ENCODE peak calls at places on chromosomes 1 and 21, in four cellular contexts. One of them, this sample, is unnamed.
A peak's percentile ranks its signal among the peaks of the same experiment; 100 is the strongest.

GRCh38 chr1:235078927-235079381 is 49.7 kb downstream of the TOMM20 start:
- DNase-seq in cardiac muscle cell: no peak
- DNase-seq in testis: no peak
- DNase-seq in AG10803: peak; percentile 69
- DNase-seq in this sample: peak; percentile 57

GRCh38 chr1:240235521-240236288 is 144.0 kb downstream of the FMN2 start:
- DNase-seq in cardiac muscle cell: no peak
- DNase-seq in testis: no peak
- DNase-seq in AG10803: peak; percentile 78
- DNase-seq in this sample: peak; percentile 58

GRCh38 chr1:41918450-41919043 is at the start of gene HIVEP3:
- DNase-seq in testis: peak; percentile 42
- DNase-seq in cardiac muscle cell: peak; percentile 37
- DNase-seq in AG10803: peak; percentile 25
- DNase-seq in this sample: no peak

GRCh38 chr1:171127481-171127880 is 36.8 kb downstream of the FMO3 start:
- DNase-seq in AG10803: peak; percentile 88
- DNase-seq in testis: no peak
- DNase-seq in cardiac muscle cell: no peak
- DNase-seq in this sample: peak; percentile 63

GRCh38 chr1:53616511-53616910 is 122.5 kb downstream of the GLIS1 start:
- DNase-seq in cardiac muscle cell: no peak
- DNase-seq in testis: peak; percentile 4
- DNase-seq in AG10803: no peak
- DNase-seq in this sample: no peak

GRCh38 chr1:187624812-187625542 is 796.2 kb downstream of the PLA2G4A start:
- DNase-seq in AG10803: no peak
- DNase-seq in testis: no peak
- DNase-seq in cardiac muscle cell: no peak
- DNase-seq in this sample: peak; percentile 28

GRCh38 chr1:156504062-156504813 is 3.7 kb upstream of the MEF2D start:
- DNase-seq in testis: no peak
- DNase-seq in cardiac muscle cell: no peak
- DNase-seq in AG10803: no peak
- DNase-seq in this sample: no peak

GRCh38 chr1:226132731-226133503 is 53.6 kb downstream of the ACBD3 start:
- DNase-seq in testis: peak; percentile 8
- DNase-seq in AG10803: no peak
- DNase-seq in cardiac muscle cell: no peak
- DNase-seq in this sample: no peak

GRCh38 chr1:119587328-119587727 is 60.7 kb downstream of the ZNF697 start:
- DNase-seq in testis: peak; percentile 75
- DNase-seq in cardiac muscle cell: peak; percentile 11
- DNase-seq in AG10803: peak; percentile 39
- DNase-seq in this sample: peak; percentile 6

GRCh38 chr21:37748351-37748750 is 167.9 kb downstream of the KCNJ6 start:
- DNase-seq in testis: no peak
- DNase-seq in AG10803: no peak
- DNase-seq in cardiac muscle cell: no peak
- DNase-seq in this sample: no peak

GRCh38 chr21:46266946-46267345 is 18.5 kb downstream of the MCM3AP start:
- DNase-seq in testis: no peak
- DNase-seq in AG10803: no peak
- DNase-seq in cardiac muscle cell: no peak
- DNase-seq in this sample: no peak

GRCh38 chr1:145751491-145752021 is 32.3 kb downstream of the CD160 start:
- DNase-seq in cardiac muscle cell: no peak
- DNase-seq in testis: no peak
- DNase-seq in AG10803: peak; percentile 99
- DNase-seq in this sample: peak; percentile 95

GRCh38 chr1:34188418-34188817 is 11.7 kb downstream of the C1orf94 start:
- DNase-seq in testis: no peak
- DNase-seq in cardiac muscle cell: no peak
- DNase-seq in AG10803: no peak
- DNase-seq in this sample: no peak

GRCh38 chr1:8373547-8374270 is 55.8 kb downstream of the SLC45A1 start:
- DNase-seq in cardiac muscle cell: peak; percentile 63
- DNase-seq in AG10803: peak; percentile 76
- DNase-seq in testis: peak; percentile 75
- DNase-seq in this sample: peak; percentile 81

GRCh38 chr21:45018131-45019075 is 56.0 kb upstream of the ADARB1 start:
- DNase-seq in cardiac muscle cell: no peak
- DNase-seq in AG10803: no peak
- DNase-seq in testis: no peak
- DNase-seq in this sample: peak; percentile 34

GRCh38 chr1:64935551-64936158 is 30.7 kb downstream of the JAK1 start:
- DNase-seq in AG10803: no peak
- DNase-seq in testis: no peak
- DNase-seq in cardiac muscle cell: no peak
- DNase-seq in this sample: no peak

GRCh38 chr1:84253891-84254290 is 47.6 kb upstream of the SAMD13 start:
- DNase-seq in testis: peak; percentile 78
- DNase-seq in cardiac muscle cell: no peak
- DNase-seq in AG10803: peak; percentile 83
- DNase-seq in this sample: peak; percentile 91

GRCh38 chr1:173555651-173556305 is 47.1 kb downstream of the SLC9C2 start:
- DNase-seq in AG10803: no peak
- DNase-seq in cardiac muscle cell: no peak
- DNase-seq in testis: no peak
- DNase-seq in this sample: no peak

GRCh38 chr1:55131801-55132200 is 83.4 kb downstream of the USP24 start:
- DNase-seq in AG10803: peak; percentile 21
- DNase-seq in testis: no peak
- DNase-seq in cardiac muscle cell: no peak
- DNase-seq in this sample: peak; percentile 52

GRCh38 chr1:212433577-212434462 is 1.1 kb downstream of the NENF start:
- DNase-seq in cardiac muscle cell: no peak
- DNase-seq in testis: no peak
- DNase-seq in AG10803: no peak
- DNase-seq in this sample: peak; percentile 37
- TF ChIP-seq CTCF in cardiac muscle cell: no peak
- TF ChIP-seq CTCF in testis: no peak
- TF ChIP-seq CTCF in AG10803: no peak
- TF ChIP-seq CTCF in this sample: no peak

GRCh38 chr21:36306872-36307534 is 13.0 kb upstream of the MORC3 start:
- DNase-seq in testis: no peak
- DNase-seq in AG10803: no peak
- DNase-seq in cardiac muscle cell: no peak
- DNase-seq in this sample: no peak

DNA sequence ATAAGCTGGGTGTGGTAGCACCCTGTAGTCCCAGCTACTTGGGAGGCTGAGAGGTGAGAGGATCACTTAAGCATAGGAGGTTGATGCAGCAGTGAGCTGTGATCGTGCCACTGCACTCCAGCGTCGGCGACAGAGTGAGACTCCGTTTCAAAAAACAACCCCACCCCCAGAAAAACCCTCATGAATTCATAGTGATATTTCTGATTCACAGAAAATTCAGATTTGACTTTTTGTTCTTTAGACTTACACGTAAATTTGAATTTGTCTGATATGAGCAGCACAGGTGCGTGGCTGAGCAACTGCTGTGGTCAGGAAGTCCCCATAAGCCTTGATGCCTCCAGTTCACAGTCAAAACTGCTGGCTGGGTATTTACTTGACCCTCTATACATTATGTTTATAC is 10.0 kb upstream of the MORC3 start:
- DNase-seq in testis: no peak
- DNase-seq in AG10803: no peak
- DNase-seq in cardiac muscle cell: no peak
- DNase-seq in this sample: no peak
- H3K4me3 ChIP-seq in testis: no peak overlapping the region
- H3K4me3 ChIP-seq in AG10803: no peak overlapping the region
- H3K4me3 ChIP-seq in cardiac muscle cell: no peak overlapping the region
- H3K4me3 ChIP-seq in this sample: no peak overlapping the region

GRCh38 chr1:160125761-160126160 is 10.2 kb downstream of the ATP1A2 start:
- DNase-seq in testis: no peak
- DNase-seq in cardiac muscle cell: no peak
- DNase-seq in AG10803: no peak
- DNase-seq in this sample: peak; percentile 85

GRCh38 chr1:160122978-160123495 is 7.5 kb downstream of the ATP1A2 start:
- DNase-seq in AG10803: no peak
- DNase-seq in testis: no peak
- DNase-seq in cardiac muscle cell: no peak
- DNase-seq in this sample: no peak

GRCh38 chr1:160127381-160127780 is 11.8 kb downstream of the ATP1A2 start:
- DNase-seq in testis: no peak
- DNase-seq in AG10803: no peak
- DNase-seq in cardiac muscle cell: no peak
- DNase-seq in this sample: no peak

GRCh38 chr1:160123726-160124125 is 8.2 kb downstream of the ATP1A2 start:
- DNase-seq in cardiac muscle cell: no peak
- DNase-seq in AG10803: no peak
- DNase-seq in testis: no peak
- DNase-seq in this sample: no peak

DNA sequence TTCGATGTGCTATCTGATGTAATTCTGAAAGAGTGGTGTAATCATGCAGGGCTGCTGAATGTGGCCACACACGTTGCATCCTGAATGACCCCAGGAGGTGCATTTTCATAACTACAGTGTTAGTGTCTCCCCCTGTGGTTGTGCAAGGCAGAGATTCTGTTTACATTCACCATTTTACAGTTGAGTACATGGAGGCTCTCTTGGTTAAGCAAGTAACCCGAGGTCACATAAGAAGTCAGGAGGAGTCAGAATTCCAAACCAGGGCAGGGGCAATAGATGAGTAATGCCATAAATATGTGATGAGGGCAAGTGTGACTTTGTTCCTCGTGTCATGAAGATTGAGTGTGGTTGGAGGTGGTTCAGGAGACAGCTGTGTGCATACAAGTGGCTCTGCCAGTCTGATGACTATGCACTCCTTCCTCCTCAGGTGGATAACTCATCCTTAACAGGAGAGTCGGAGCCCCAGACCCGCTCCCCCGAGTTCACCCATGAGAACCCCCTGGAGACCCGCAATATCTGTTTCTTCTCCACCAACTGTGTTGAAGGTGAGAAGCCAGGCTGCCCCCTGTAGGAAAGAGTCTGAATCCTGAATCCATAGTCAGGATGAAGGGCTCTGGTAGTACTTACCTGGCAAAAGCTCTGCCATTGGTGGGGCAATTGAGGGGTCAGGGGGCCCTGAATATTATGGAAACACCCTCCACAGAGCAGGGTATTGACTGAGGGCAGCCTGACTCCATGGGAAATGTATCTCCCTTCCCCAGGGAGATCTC is 9.3 kb downstream of the ATP1A2 start:
- DNase-seq in AG10803: peak; percentile 92
- DNase-seq in testis: no peak
- DNase-seq in cardiac muscle cell: no peak
- DNase-seq in this sample: peak; percentile 85
- TF ChIP-seq CTCF in AG10803: peak; percentile 37
- TF ChIP-seq CTCF in testis: no peak
- TF ChIP-seq CTCF in cardiac muscle cell: no peak
- TF ChIP-seq CTCF in this sample: no peak

GRCh38 chr1:20555758-20556120 is 3.4 kb downstream of the FAM43B start:
- DNase-seq in cardiac muscle cell: no peak
- DNase-seq in AG10803: no peak
- DNase-seq in testis: no peak
- DNase-seq in this sample: no peak
- H3K4me3 ChIP-seq in cardiac muscle cell: no peak overlapping the region
- H3K4me3 ChIP-seq in AG10803: no peak overlapping the region
- H3K4me3 ChIP-seq in testis: no peak overlapping the region
- H3K4me3 ChIP-seq in this sample: no peak overlapping the region

GRCh38 chr1:224851850-224852261 is 77.6 kb upstream of the DNAH14 start:
- DNase-seq in AG10803: no peak
- DNase-seq in testis: no peak
- DNase-seq in cardiac muscle cell: no peak
- DNase-seq in this sample: no peak

GRCh38 chr1:224851210-224851849 is 78.1 kb upstream of the DNAH14 start:
- DNase-seq in cardiac muscle cell: peak; percentile 71
- DNase-seq in AG10803: peak; percentile 58
- DNase-seq in testis: peak; percentile 86
- DNase-seq in this sample: peak; percentile 29

GRCh38 chr1:224856973-224857372 is 72.5 kb upstream of the DNAH14 start:
- DNase-seq in cardiac muscle cell: no peak
- DNase-seq in AG10803: no peak
- DNase-seq in testis: no peak
- DNase-seq in this sample: no peak

GRCh38 chr1:224850446-224850845 is 79.0 kb upstream of the DNAH14 start:
- DNase-seq in testis: no peak
- DNase-seq in AG10803: no peak
- DNase-seq in cardiac muscle cell: no peak
- DNase-seq in this sample: no peak

DNA sequence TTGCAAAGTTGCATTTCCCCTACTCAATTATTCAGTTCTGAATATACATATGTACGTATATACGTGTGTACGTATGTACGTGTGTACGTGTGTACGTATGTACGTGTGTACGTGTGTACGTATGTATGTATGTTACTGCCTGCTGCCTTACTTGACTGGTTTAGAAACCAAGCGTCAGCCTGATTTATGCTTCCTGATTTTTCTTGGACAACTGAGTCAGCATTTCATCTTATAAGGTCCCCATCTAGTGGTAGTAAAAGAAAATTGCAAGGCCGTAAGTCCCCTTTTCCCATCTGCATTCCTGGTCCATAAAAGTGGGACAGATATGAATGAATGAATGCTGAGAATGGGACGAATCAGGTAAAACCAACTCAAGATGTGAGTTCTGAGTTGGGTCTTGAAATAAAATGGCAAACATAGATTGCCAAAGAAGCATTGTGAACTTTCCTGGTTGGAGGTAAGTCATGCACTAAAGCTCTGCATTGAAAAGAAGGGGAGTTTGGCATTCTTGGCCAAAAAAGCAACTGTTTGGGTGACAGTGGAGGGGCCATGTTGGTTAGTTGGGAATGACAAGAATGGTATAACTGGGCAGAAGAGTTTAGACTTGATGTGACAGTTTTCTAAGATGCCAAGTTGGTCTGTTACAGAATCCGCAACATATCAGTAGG is 76.4 kb upstream of the DNAH14 start:
- DNase-seq in testis: no peak
- DNase-seq in AG10803: peak; percentile 62
- DNase-seq in cardiac muscle cell: peak; percentile 55
- DNase-seq in this sample: peak; percentile 72
- TF ChIP-seq CTCF in testis: peak; percentile 66
- TF ChIP-seq CTCF in AG10803: peak; percentile 90
- TF ChIP-seq CTCF in cardiac muscle cell: peak; percentile 81
- TF ChIP-seq CTCF in this sample: peak; percentile 59

GRCh38 chr1:213989740-213990472 is 2.1 kb downstream of the PROX1 start:
- DNase-seq in cardiac muscle cell: no peak
- DNase-seq in AG10803: no peak
- DNase-seq in testis: peak; percentile 30
- DNase-seq in this sample: peak; percentile 10
- H3K4me3 ChIP-seq in cardiac muscle cell: peak overlapping the region; percentile 91
- H3K4me3 ChIP-seq in AG10803: no peak overlapping the region
- H3K4me3 ChIP-seq in testis: no peak overlapping the region
- H3K4me3 ChIP-seq in this sample: no peak overlapping the region

DNA sequence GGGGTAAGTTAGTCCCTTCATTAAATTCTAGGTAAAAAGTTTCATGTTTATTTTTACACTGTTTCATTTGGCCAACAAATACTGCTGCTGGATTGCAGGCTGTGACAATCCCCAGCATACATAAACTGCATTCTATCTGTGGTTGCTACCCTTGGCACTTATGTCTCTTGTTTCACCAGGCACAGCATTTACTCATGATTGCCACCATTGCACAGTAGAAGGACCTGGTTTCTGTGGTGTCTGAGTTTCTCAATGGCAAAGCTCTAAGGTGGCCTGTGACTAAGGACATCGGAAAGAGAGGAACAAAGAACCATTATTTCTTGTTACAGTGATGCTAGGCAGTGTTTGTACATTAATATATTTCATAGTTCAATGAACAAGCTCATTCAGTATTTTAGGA is 878.4 kb upstream of the NEGR1 start:
- DNase-seq in cardiac muscle cell: no peak
- DNase-seq in testis: no peak
- DNase-seq in AG10803: no peak
- DNase-seq in this sample: no peak
- TF ChIP-seq CTCF in cardiac muscle cell: no peak
- TF ChIP-seq CTCF in testis: no peak
- TF ChIP-seq CTCF in AG10803: no peak
- TF ChIP-seq CTCF in this sample: no peak

This sample was measured in foreskin fibroblast.